ENCODE peak calls at places on chromosomes 11 and 22, in nine cellular contexts. One of them, this sample, is unnamed.

GRCh38 chr11:114377612-114378267 is 22.6 kb downstream of the C11orf71 start:
- DNase-seq in HEK293T: no peak
- DNase-seq in pulmonary artery endothelial cell: no peak
- DNase-seq in brain microvascular endothelial cell: peak
- DNase-seq in mucosa of descending colon: no peak
- DNase-seq in fibroblast of pulmonary artery: peak
- DNase-seq in pancreas: no peak
- DNase-seq in NCI-H1092 treated with DMSO at 0.1 percent for 48 hours: no peak
- DNase-seq in IMR-90: peak
- DNase-seq in this sample: no peak

GRCh38 chr11:104799251-104799650 is 99.0 kb downstream of the CASP12 start:
- DNase-seq in HEK293T: no peak
- DNase-seq in pulmonary artery endothelial cell: no peak
- DNase-seq in brain microvascular endothelial cell: no peak
- DNase-seq in mucosa of descending colon: no peak
- DNase-seq in fibroblast of pulmonary artery: no peak
- DNase-seq in pancreas: no peak
- DNase-seq in NCI-H1092 treated with DMSO at 0.1 percent for 48 hours: no peak
- DNase-seq in IMR-90: no peak
- DNase-seq in this sample: no peak

GRCh38 chr11:116563028-116563712 is 209.6 kb downstream of the BUD13 start:
- DNase-seq in HEK293T: no peak
- DNase-seq in pulmonary artery endothelial cell: no peak
- DNase-seq in brain microvascular endothelial cell: no peak
- DNase-seq in mucosa of descending colon: no peak
- DNase-seq in fibroblast of pulmonary artery: peak
- DNase-seq in pancreas: peak
- DNase-seq in NCI-H1092 treated with DMSO at 0.1 percent for 48 hours: peak
- DNase-seq in IMR-90: peak
- DNase-seq in this sample: no peak

GRCh38 chr11:110468095-110468494 is 38.3 kb downstream of the FDX1 start:
- DNase-seq in HEK293T: no peak
- DNase-seq in pulmonary artery endothelial cell: no peak
- DNase-seq in brain microvascular endothelial cell: no peak
- DNase-seq in mucosa of descending colon: no peak
- DNase-seq in fibroblast of pulmonary artery: no peak
- DNase-seq in pancreas: no peak
- DNase-seq in NCI-H1092 treated with DMSO at 0.1 percent for 48 hours: no peak
- DNase-seq in IMR-90: no peak
- DNase-seq in this sample: no peak

GRCh38 chr22:27627444-27627833 is 174.1 kb downstream of the MN1 start:
- DNase-seq in HEK293T: peak
- DNase-seq in pulmonary artery endothelial cell: no peak
- DNase-seq in brain microvascular endothelial cell: no peak
- DNase-seq in mucosa of descending colon: no peak
- DNase-seq in fibroblast of pulmonary artery: peak
- DNase-seq in pancreas: no peak
- DNase-seq in NCI-H1092 treated with DMSO at 0.1 percent for 48 hours: no peak
- DNase-seq in IMR-90: no peak
- DNase-seq in this sample: no peak

GRCh38 chr11:22193348-22194051 is 615 bp downstream of the ANO5 start:
- DNase-seq in HEK293T: peak
- DNase-seq in pulmonary artery endothelial cell: no peak
- DNase-seq in brain microvascular endothelial cell: no peak
- DNase-seq in mucosa of descending colon: peak
- DNase-seq in fibroblast of pulmonary artery: no peak
- DNase-seq in pancreas: peak
- DNase-seq in NCI-H1092 treated with DMSO at 0.1 percent for 48 hours: peak
- DNase-seq in IMR-90: no peak
- DNase-seq in this sample: peak

GRCh38 chr11:102192349-102193066 is 82.3 kb downstream of the YAP1 start:
- DNase-seq in HEK293T: no peak
- DNase-seq in pulmonary artery endothelial cell: no peak
- DNase-seq in brain microvascular endothelial cell: no peak
- DNase-seq in mucosa of descending colon: no peak
- DNase-seq in fibroblast of pulmonary artery: no peak
- DNase-seq in pancreas: no peak
- DNase-seq in NCI-H1092 treated with DMSO at 0.1 percent for 48 hours: no peak
- DNase-seq in IMR-90: no peak
- DNase-seq in this sample: no peak

GRCh38 chr11:69209936-69210659 is 54.4 kb downstream of the SMIM38 start:
- DNase-seq in HEK293T: no peak
- DNase-seq in pulmonary artery endothelial cell: no peak
- DNase-seq in brain microvascular endothelial cell: no peak
- DNase-seq in mucosa of descending colon: no peak
- DNase-seq in fibroblast of pulmonary artery: no peak
- DNase-seq in pancreas: no peak
- DNase-seq in NCI-H1092 treated with DMSO at 0.1 percent for 48 hours: no peak
- DNase-seq in IMR-90: no peak
- DNase-seq in this sample: peak

GRCh38 chr22:48603621-48604320 is 1223.9 kb downstream of the BRD1 start:
- DNase-seq in HEK293T: no peak
- DNase-seq in pulmonary artery endothelial cell: no peak
- DNase-seq in brain microvascular endothelial cell: no peak
- DNase-seq in mucosa of descending colon: no peak
- DNase-seq in fibroblast of pulmonary artery: no peak
- DNase-seq in pancreas: no peak
- DNase-seq in NCI-H1092 treated with DMSO at 0.1 percent for 48 hours: no peak
- DNase-seq in IMR-90: no peak
- DNase-seq in this sample: no peak

GRCh38 chr11:78672850-78673641 is 98.4 kb upstream of the NARS2 start:
- DNase-seq in HEK293T: no peak
- DNase-seq in pulmonary artery endothelial cell: no peak
- DNase-seq in brain microvascular endothelial cell: no peak
- DNase-seq in mucosa of descending colon: no peak
- DNase-seq in fibroblast of pulmonary artery: no peak
- DNase-seq in pancreas: no peak
- DNase-seq in NCI-H1092 treated with DMSO at 0.1 percent for 48 hours: no peak
- DNase-seq in IMR-90: no peak
- DNase-seq in this sample: no peak

GRCh38 chr11:128926000-128926399 is 16.7 kb downstream of the TP53AIP1 start:
- DNase-seq in HEK293T: no peak
- DNase-seq in pulmonary artery endothelial cell: no peak
- DNase-seq in brain microvascular endothelial cell: no peak
- DNase-seq in mucosa of descending colon: no peak
- DNase-seq in fibroblast of pulmonary artery: no peak
- DNase-seq in pancreas: no peak
- DNase-seq in NCI-H1092 treated with DMSO at 0.1 percent for 48 hours: peak
- DNase-seq in IMR-90: no peak
- DNase-seq in this sample: no peak

GRCh38 chr11:45606514-45607024 is 58.9 kb downstream of the CHST1 start:
- DNase-seq in HEK293T: no peak
- DNase-seq in pulmonary artery endothelial cell: no peak
- DNase-seq in brain microvascular endothelial cell: no peak
- DNase-seq in mucosa of descending colon: no peak
- DNase-seq in fibroblast of pulmonary artery: no peak
- DNase-seq in pancreas: no peak
- DNase-seq in NCI-H1092 treated with DMSO at 0.1 percent for 48 hours: peak
- DNase-seq in IMR-90: no peak
- DNase-seq in this sample: no peak

GRCh38 chr11:60842688-60843605 is 1.0 kb downstream of the CCDC86 start:
- DNase-seq in HEK293T: no peak
- DNase-seq in pulmonary artery endothelial cell: no peak
- DNase-seq in brain microvascular endothelial cell: no peak
- DNase-seq in mucosa of descending colon: no peak
- DNase-seq in fibroblast of pulmonary artery: no peak
- DNase-seq in pancreas: no peak
- DNase-seq in NCI-H1092 treated with DMSO at 0.1 percent for 48 hours: no peak
- DNase-seq in IMR-90: no peak
- DNase-seq in this sample: no peak

GRCh38 chr11:126837581-126837980 is 163.0 kb downstream of the KIRREL3 start:
- DNase-seq in HEK293T: no peak
- DNase-seq in pulmonary artery endothelial cell: no peak
- DNase-seq in brain microvascular endothelial cell: no peak
- DNase-seq in mucosa of descending colon: no peak
- DNase-seq in fibroblast of pulmonary artery: no peak
- DNase-seq in pancreas: no peak
- DNase-seq in NCI-H1092 treated with DMSO at 0.1 percent for 48 hours: no peak
- DNase-seq in IMR-90: no peak
- DNase-seq in this sample: no peak

GRCh38 chr11:74669311-74670160 is 61.7 kb downstream of the CHRDL2 start:
- DNase-seq in HEK293T: no peak
- DNase-seq in pulmonary artery endothelial cell: no peak
- DNase-seq in brain microvascular endothelial cell: no peak
- DNase-seq in mucosa of descending colon: no peak
- DNase-seq in fibroblast of pulmonary artery: no peak
- DNase-seq in pancreas: no peak
- DNase-seq in NCI-H1092 treated with DMSO at 0.1 percent for 48 hours: no peak
- DNase-seq in IMR-90: no peak
- DNase-seq in this sample: no peak

GRCh38 chr11:12008790-12009616 is 577 bp upstream of the DKK3 start:
- DNase-seq in HEK293T: peak
- DNase-seq in pulmonary artery endothelial cell: no peak
- DNase-seq in brain microvascular endothelial cell: no peak
- DNase-seq in mucosa of descending colon: no peak
- DNase-seq in fibroblast of pulmonary artery: peak
- DNase-seq in pancreas: no peak
- DNase-seq in NCI-H1092 treated with DMSO at 0.1 percent for 48 hours: peak
- DNase-seq in IMR-90: peak
- DNase-seq in this sample: peak

GRCh38 chr22:45164217-45165123 is 745 bp downstream of the NUP50 start:
- DNase-seq in HEK293T: peak
- DNase-seq in pulmonary artery endothelial cell: no peak
- DNase-seq in brain microvascular endothelial cell: no peak
- DNase-seq in mucosa of descending colon: peak
- DNase-seq in fibroblast of pulmonary artery: peak
- DNase-seq in pancreas: peak
- DNase-seq in NCI-H1092 treated with DMSO at 0.1 percent for 48 hours: no peak
- DNase-seq in IMR-90: no peak
- DNase-seq in this sample: peak

GRCh38 chr11:105181100-105181499 is 41.5 kb upstream of the CARD18 start:
- DNase-seq in HEK293T: no peak
- DNase-seq in pulmonary artery endothelial cell: peak
- DNase-seq in brain microvascular endothelial cell: peak
- DNase-seq in mucosa of descending colon: no peak
- DNase-seq in fibroblast of pulmonary artery: peak
- DNase-seq in pancreas: no peak
- DNase-seq in NCI-H1092 treated with DMSO at 0.1 percent for 48 hours: no peak
- DNase-seq in IMR-90: peak
- DNase-seq in this sample: no peak

GRCh38 chr11:130651266-130651855 is 202.9 kb downstream of the ADAMTS15 start:
- DNase-seq in HEK293T: no peak
- DNase-seq in pulmonary artery endothelial cell: no peak
- DNase-seq in brain microvascular endothelial cell: no peak
- DNase-seq in mucosa of descending colon: no peak
- DNase-seq in fibroblast of pulmonary artery: no peak
- DNase-seq in pancreas: no peak
- DNase-seq in NCI-H1092 treated with DMSO at 0.1 percent for 48 hours: no peak
- DNase-seq in IMR-90: no peak
- DNase-seq in this sample: peak

GRCh38 chr11:72493426-72494108 is 59.2 kb upstream of the CLPB start:
- DNase-seq in HEK293T: no peak
- DNase-seq in pulmonary artery endothelial cell: no peak
- DNase-seq in brain microvascular endothelial cell: no peak
- DNase-seq in mucosa of descending colon: no peak
- DNase-seq in fibroblast of pulmonary artery: no peak
- DNase-seq in pancreas: no peak
- DNase-seq in NCI-H1092 treated with DMSO at 0.1 percent for 48 hours: no peak
- DNase-seq in IMR-90: no peak
- DNase-seq in this sample: no peak

GRCh38 chr22:36439481-36440271 is 41.8 kb downstream of the TXN2 start:
- DNase-seq in HEK293T: peak
- DNase-seq in pulmonary artery endothelial cell: no peak
- DNase-seq in brain microvascular endothelial cell: peak
- DNase-seq in mucosa of descending colon: peak
- DNase-seq in fibroblast of pulmonary artery: peak
- DNase-seq in pancreas: no peak
- DNase-seq in NCI-H1092 treated with DMSO at 0.1 percent for 48 hours: no peak
- DNase-seq in IMR-90: peak
- DNase-seq in this sample: no peak

GRCh38 chr11:119062779-119063178 is 4.8 kb upstream of the VPS11 start:
- DNase-seq in HEK293T: no peak
- DNase-seq in pulmonary artery endothelial cell: no peak
- DNase-seq in brain microvascular endothelial cell: peak
- DNase-seq in mucosa of descending colon: no peak
- DNase-seq in fibroblast of pulmonary artery: peak
- DNase-seq in pancreas: peak
- DNase-seq in NCI-H1092 treated with DMSO at 0.1 percent for 48 hours: no peak
- DNase-seq in IMR-90: peak
- DNase-seq in this sample: no peak

GRCh38 chr11:122038543-122038942 is 77.5 kb downstream of the BLID start:
- DNase-seq in HEK293T: no peak
- DNase-seq in pulmonary artery endothelial cell: no peak
- DNase-seq in brain microvascular endothelial cell: peak
- DNase-seq in mucosa of descending colon: no peak
- DNase-seq in fibroblast of pulmonary artery: peak
- DNase-seq in pancreas: no peak
- DNase-seq in NCI-H1092 treated with DMSO at 0.1 percent for 48 hours: no peak
- DNase-seq in IMR-90: peak
- DNase-seq in this sample: no peak

GRCh38 chr11:86627776-86628455 is 44.5 kb downstream of the ME3 start:
- DNase-seq in HEK293T: no peak
- DNase-seq in pulmonary artery endothelial cell: no peak
- DNase-seq in brain microvascular endothelial cell: no peak
- DNase-seq in mucosa of descending colon: no peak
- DNase-seq in fibroblast of pulmonary artery: no peak
- DNase-seq in pancreas: no peak
- DNase-seq in NCI-H1092 treated with DMSO at 0.1 percent for 48 hours: no peak
- DNase-seq in IMR-90: no peak
- DNase-seq in this sample: no peak

GRCh38 chr11:130177782-130178181 is 18.2 kb downstream of the ST14 start:
- DNase-seq in HEK293T: no peak
- DNase-seq in pulmonary artery endothelial cell: no peak
- DNase-seq in brain microvascular endothelial cell: no peak
- DNase-seq in mucosa of descending colon: no peak
- DNase-seq in fibroblast of pulmonary artery: no peak
- DNase-seq in pancreas: no peak
- DNase-seq in NCI-H1092 treated with DMSO at 0.1 percent for 48 hours: no peak
- DNase-seq in IMR-90: no peak
- DNase-seq in this sample: no peak

GRCh38 chr11:130832571-130833432 is 83.5 kb downstream of the SNX19 start:
- DNase-seq in HEK293T: no peak
- DNase-seq in pulmonary artery endothelial cell: no peak
- DNase-seq in brain microvascular endothelial cell: peak
- DNase-seq in mucosa of descending colon: no peak
- DNase-seq in fibroblast of pulmonary artery: no peak
- DNase-seq in pancreas: no peak
- DNase-seq in NCI-H1092 treated with DMSO at 0.1 percent for 48 hours: no peak
- DNase-seq in IMR-90: peak
- DNase-seq in this sample: no peak

GRCh38 chr11:102518296-102519094 is 12.1 kb downstream of the MMP7 start:
- DNase-seq in HEK293T: no peak
- DNase-seq in pulmonary artery endothelial cell: no peak
- DNase-seq in brain microvascular endothelial cell: no peak
- DNase-seq in mucosa of descending colon: no peak
- DNase-seq in fibroblast of pulmonary artery: no peak
- DNase-seq in pancreas: no peak
- DNase-seq in NCI-H1092 treated with DMSO at 0.1 percent for 48 hours: no peak
- DNase-seq in IMR-90: no peak
- DNase-seq in this sample: no peak

GRCh38 chr11:120569903-120570302 is 58.4 kb downstream of the GRIK4 start:
- DNase-seq in HEK293T: no peak
- DNase-seq in pulmonary artery endothelial cell: no peak
- DNase-seq in brain microvascular endothelial cell: no peak
- DNase-seq in mucosa of descending colon: no peak
- DNase-seq in fibroblast of pulmonary artery: no peak
- DNase-seq in pancreas: no peak
- DNase-seq in NCI-H1092 treated with DMSO at 0.1 percent for 48 hours: no peak
- DNase-seq in IMR-90: no peak
- DNase-seq in this sample: no peak

GRCh38 chr22:46833228-46833627 is 70.8 kb downstream of the TBC1D22A start:
- DNase-seq in HEK293T: peak
- DNase-seq in pulmonary artery endothelial cell: no peak
- DNase-seq in brain microvascular endothelial cell: peak
- DNase-seq in mucosa of descending colon: no peak
- DNase-seq in fibroblast of pulmonary artery: peak
- DNase-seq in pancreas: peak
- DNase-seq in NCI-H1092 treated with DMSO at 0.1 percent for 48 hours: no peak
- DNase-seq in IMR-90: peak
- DNase-seq in this sample: no peak

GRCh38 chr11:45472713-45473317 is 186.7 kb upstream of the SYT13 start:
- DNase-seq in HEK293T: no peak
- DNase-seq in pulmonary artery endothelial cell: no peak
- DNase-seq in brain microvascular endothelial cell: no peak
- DNase-seq in mucosa of descending colon: no peak
- DNase-seq in fibroblast of pulmonary artery: no peak
- DNase-seq in pancreas: peak
- DNase-seq in NCI-H1092 treated with DMSO at 0.1 percent for 48 hours: no peak
- DNase-seq in IMR-90: no peak
- DNase-seq in this sample: no peak

GRCh38 chr11:57321388-57321995 is 3.3 kb downstream of the TNKS1BP1 start:
- DNase-seq in HEK293T: no peak
- DNase-seq in pulmonary artery endothelial cell: no peak
- DNase-seq in brain microvascular endothelial cell: no peak
- DNase-seq in mucosa of descending colon: no peak
- DNase-seq in fibroblast of pulmonary artery: no peak
- DNase-seq in pancreas: peak
- DNase-seq in NCI-H1092 treated with DMSO at 0.1 percent for 48 hours: no peak
- DNase-seq in IMR-90: no peak
- DNase-seq in this sample: no peak